ENCODE peak calls at places on chromosomes 4 and X, in six cellular contexts. O is K562, V is GM23338, B is keratinocyte, X is HepG2, R is H1. C is an unnamed sample.

GRCh38 chr4:19831644-19832285 is 419.9 kb upstream of the SLIT2 start:
- DNase-seq in X (no peak), O (no peak), B (no peak), R (no peak), V (no peak), C (no peak)

GRCh38 chr4:48341776-48342558 is 638 bp downstream of the SLAIN2 start:
- DNase-seq in V (peak), R (no peak), X (no peak), B (no peak), O (peak), C (peak)

GRCh38 chr4:71229477-71230257 is 109.2 kb upstream of the SLC4A4 start:
- DNase-seq in R (peak), B (no peak), V (peak), X (peak), O (peak), C (peak)

GRCh38 chrX:130174051-130174704 is 2.4 kb downstream of the RAB33A start:
- DNase-seq in O (peak), B (no peak), X (no peak), R (no peak), V (no peak), C (peak)

GRCh38 chr4:70670332-70671014 is 4.2 kb upstream of the JCHAIN start:
- DNase-seq in X (no peak), V (no peak), R (no peak), O (no peak), B (no peak), C (no peak)

GRCh38 chr4:161428180-161428965 is 735.4 kb downstream of the FSTL5 start:
- DNase-seq in X (no peak), R (no peak), B (no peak), V (no peak), O (no peak), C (no peak)

GRCh38 chrX:2707334-2707760 is 16.3 kb downstream of the CD99 start:
- DNase-seq in V (peak), B (peak), R (peak), X (peak), O (no peak), C (peak)

GRCh38 chrX:14506866-14507265 is 22.5 kb upstream of the GLRA2 start:
- DNase-seq in V (no peak), R (no peak), X (no peak), O (no peak), B (no peak), C (no peak)

DNA sequence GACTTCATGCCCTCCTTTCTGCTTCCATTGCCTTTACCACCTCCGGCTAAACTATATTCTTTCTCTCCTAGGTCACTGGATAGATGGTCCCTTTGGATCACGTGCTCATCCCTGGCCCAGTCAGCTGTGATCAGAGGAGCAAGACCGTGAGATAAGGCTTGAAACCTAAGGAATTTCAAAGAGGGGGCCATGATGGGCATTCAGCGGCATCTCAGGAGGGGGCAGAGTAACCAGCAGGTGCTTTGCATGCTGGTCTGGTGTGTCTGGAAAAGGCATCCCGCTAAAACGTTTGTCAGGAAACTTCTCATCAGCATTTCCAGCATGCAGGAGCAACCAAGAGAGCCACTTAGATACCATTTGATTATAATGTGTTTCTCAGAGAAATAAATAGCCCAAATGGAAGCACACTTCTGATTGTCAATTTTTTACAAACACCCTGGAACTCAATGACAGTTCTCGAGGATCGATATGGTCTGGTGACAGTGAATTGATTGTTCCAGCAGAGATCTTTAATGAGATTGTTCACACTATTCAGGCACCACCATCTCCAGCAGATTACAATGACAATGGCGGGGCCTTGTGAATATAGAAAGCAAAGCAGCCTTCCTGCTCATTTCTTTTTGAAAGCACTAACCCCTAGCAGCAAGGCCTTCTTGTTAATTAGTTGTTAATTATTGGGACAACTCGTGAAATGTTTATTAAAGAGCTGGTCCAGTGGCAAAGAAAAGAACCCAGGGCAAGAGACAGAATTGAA is 327.1 kb downstream of the PTTG2 start:
- DNase-seq in O (no peak), B (no peak), X (no peak), V (no peak), R (no peak), C (no peak)
- H2AFZ ChIP-seq in O (peak), B (no peak), X (no peak), V (peak), R (peak), C (no peak)

GRCh38 chr4:4302416-4302815 is 12.4 kb downstream of the ZBTB49 start:
- DNase-seq in B (no peak), V (no peak), O (no peak), R (no peak), X (no peak), C (no peak)

GRCh38 chr4:4293279-4293678 is 3.2 kb downstream of the ZBTB49 start:
- DNase-seq in B (no peak), O (no peak), X (no peak), R (no peak), V (no peak), C (no peak)

GRCh38 chr4:4296283-4296846 is 6.3 kb downstream of the ZBTB49 start:
- DNase-seq in O (no peak), B (no peak), V (no peak), R (no peak), X (no peak), C (no peak)

GRCh38 chr4:4302001-4302400 is 11.9 kb downstream of the ZBTB49 start:
- DNase-seq in O (no peak), X (no peak), V (no peak), R (no peak), B (no peak), C (no peak)

DNA sequence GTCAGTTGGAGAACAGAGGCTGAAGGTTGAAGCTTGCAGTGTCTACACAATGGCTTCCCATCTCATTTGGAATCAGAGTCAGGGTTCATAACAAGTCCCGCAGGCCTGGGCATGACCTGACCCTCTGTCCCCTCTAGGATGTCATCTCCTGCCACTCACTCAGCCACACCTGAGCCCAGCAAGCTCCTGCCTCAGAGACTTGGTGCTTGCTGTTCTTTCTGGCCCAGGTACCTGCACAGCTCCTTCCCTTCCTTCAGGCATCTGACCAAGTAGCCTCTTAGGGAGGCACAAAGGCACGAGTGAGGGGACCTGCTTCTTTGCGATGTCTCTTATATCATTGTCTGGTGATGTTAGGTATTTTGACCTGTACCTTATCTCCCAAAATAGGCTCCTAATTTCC is 9.0 kb downstream of the ZBTB49 start:
- DNase-seq in B (no peak), O (no peak), X (no peak), R (no peak), V (no peak), C (no peak)
- TF ChIP-seq EZH2 in B (no peak), O (no peak), X (no peak), R (no peak), V (no peak), C (no peak)

GRCh38 chr4:134762053-134762452 is 560.5 kb upstream of the PABPC4L start:
- DNase-seq in O (no peak), B (no peak), R (no peak), X (peak), V (peak), C (no peak)
- TF ChIP-seq CTCF in O (no peak), B (no peak), R (peak), X (no peak), V (peak), C (peak)

DNA sequence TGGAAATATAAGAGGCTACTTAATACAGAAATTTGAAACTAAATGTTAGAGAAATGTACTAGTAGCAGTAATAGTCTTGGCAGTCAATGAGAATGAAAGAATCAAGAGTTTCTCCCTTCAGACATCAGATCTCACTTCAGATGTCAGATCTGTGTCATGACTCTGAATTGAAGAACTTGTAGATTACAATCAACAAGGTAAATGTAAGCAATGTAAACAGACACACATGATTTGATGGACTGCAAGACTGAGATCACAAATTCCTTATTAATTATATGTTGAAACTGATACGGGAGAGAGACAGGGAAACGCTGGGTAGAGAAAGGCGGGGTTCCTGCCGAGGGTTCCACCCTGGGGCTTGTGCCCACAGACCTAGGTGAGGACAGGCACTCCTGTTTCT is 65.5 kb upstream of the HHIP start:
- DNase-seq in X (no peak), R (no peak), V (no peak), B (no peak), O (no peak), C (peak)
- H2AFZ ChIP-seq in X (no peak), R (no peak), V (no peak), B (peak), O (no peak), C (peak)

GRCh38 chrX:103275947-103276567 is 493 bp downstream of the TCEAL5 start:
- DNase-seq in R (no peak), B (no peak), X (no peak), V (peak), O (no peak), C (no peak)
- TF ChIP-seq EZH2 in R (no peak), B (no peak), X (no peak), V (no peak), O (no peak), C (peak)

DNA sequence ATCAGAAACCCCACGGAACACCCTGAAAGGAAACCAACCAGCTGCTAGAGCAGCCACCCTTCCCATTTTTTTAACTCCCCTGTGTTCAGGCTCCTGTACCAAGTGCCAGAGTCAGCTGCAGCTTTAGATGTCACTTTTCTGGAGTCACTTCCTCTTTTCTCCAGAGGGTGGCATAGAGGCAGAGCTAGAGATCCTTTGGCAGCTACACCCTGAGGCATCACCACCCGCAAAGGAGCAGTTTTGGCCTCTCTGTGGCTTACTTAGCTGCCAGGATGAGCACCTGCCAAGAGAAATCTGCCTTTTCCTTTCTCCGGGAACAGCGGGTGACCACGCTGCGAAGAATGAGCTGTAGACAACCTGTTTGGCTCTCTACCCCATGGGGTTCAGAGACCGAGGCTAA is 58.0 kb upstream of the CHRDL1 start:
- DNase-seq in R (no peak), B (no peak), O (no peak), X (no peak), V (peak), C (no peak)
- TF ChIP-seq CTCF in R (peak), B (peak), O (no peak), X (peak), V (peak), C (no peak)

GRCh38 chr4:151031831-151032605 is 16.9 kb upstream of the LRBA start:
- DNase-seq in X (no peak), O (peak), V (peak), R (no peak), B (no peak), C (peak)
- H2AFZ ChIP-seq in X (no peak), O (peak), V (no peak), R (peak), B (peak), C (peak)

DNA sequence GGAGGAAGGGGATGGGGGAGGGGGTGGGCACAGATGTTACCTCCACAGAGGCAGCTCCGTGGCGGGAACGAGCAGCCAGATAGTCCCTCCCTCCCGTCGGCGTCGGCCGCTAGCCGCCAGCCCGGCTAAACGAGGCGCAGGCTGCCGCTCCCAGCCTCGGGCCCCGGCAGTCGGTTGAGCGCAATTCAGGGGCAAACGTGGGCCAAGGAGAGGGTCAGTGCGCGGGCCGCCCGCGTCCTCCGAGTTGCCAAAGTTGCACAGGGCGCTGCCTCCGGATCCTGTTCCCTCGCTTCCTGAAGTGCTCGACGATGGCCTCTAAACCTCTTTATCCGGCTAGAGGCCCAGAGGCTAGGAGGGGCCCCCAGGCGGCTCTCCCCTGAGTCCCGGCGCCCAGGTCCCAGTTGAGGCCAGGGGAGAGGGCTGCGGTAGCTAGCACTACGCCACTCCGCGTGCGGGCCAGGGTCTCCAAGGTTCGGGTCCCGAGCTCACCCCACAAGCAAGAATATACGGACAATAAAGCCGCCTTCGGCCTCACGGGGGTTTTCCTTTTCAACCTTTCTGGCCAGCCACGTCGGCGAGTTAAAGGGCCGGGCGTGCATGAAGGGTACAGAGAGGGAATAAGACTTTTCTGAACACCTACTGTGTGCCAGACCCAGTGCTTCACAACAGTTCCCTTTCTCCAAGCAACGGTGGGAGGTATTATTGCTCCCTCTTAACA is 138.7 kb upstream of the ZIC3 start:
- DNase-seq in V (peak), B (no peak), X (no peak), O (no peak), R (no peak), C (no peak)
- TF ChIP-seq EZH2 in V (peak), B (peak), X (no peak), O (no peak), R (no peak), C (no peak)

GRCh38 chr4:174181827-174182226 is 101.6 kb downstream of the FBXO8 start:
- DNase-seq in R (no peak), X (no peak), B (no peak), V (no peak), O (no peak), C (no peak)
- TF ChIP-seq CTCF in R (no peak), X (no peak), B (no peak), V (peak), O (no peak), C (no peak)

DNA sequence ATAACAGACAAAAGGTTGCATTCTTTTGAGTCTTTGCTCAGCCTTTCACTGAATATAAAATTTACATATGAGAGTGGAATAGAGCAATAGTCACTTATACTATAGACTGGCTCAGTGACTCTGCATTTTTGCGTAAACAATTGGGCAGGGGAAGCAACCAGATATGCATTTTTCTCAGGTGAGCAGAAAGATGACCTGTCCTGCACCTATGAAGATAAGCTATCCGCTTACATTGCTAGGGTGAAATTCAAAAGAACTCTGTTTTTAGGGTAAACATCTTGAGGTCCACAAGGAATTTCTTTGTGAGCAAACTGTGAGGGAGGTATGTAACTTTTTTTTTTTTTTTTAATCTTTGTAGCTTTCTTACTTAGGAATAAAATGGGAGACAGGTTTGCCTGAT is 602.4 kb upstream of the PRKX start:
- DNase-seq in X (no peak), V (no peak), B (no peak), O (no peak), R (no peak), C (no peak)
- H2AFZ ChIP-seq in X (no peak), V (no peak), B (no peak), O (no peak), R (no peak), C (no peak)